ENCODE peak calls at places on chromosomes 3 and 15, in ten cellular contexts. M, B, D, S, L, U, V, E, G and H are unnamed samples.

GRCh38 chr3:31980530-31981205 is 394 bp downstream of the OSBPL10 start:
- DNase-seq in D (peak), V (no peak), M (peak), B (peak), S (peak), L (peak), E (peak), U (no peak), G (peak), H (no peak)

GRCh38 chr3:187406927-187407326 is 38.7 kb downstream of the RTP4 start:
- DNase-seq in U (no peak), B (no peak), V (no peak), D (no peak), E (no peak), S (no peak), L (no peak), G (no peak), M (no peak), H (no peak)

GRCh38 chr15:68407886-68408500 is 24.0 kb downstream of the ITGA11 start:
- DNase-seq in V (no peak), S (no peak), G (no peak), B (no peak), M (no peak), L (no peak), E (no peak), D (no peak), U (no peak), H (no peak)

GRCh38 chr15:73841756-73842590 is 31.4 kb upstream of the TBC1D21 start:
- DNase-seq in V (no peak), M (no peak), L (no peak), S (no peak), B (no peak), G (no peak), D (no peak), E (no peak), U (no peak), H (no peak)

GRCh38 chr15:89358755-89359439 is 24.3 kb upstream of the POLG start:
- DNase-seq in V (peak), M (peak), L (peak), B (peak), U (peak), D (peak), S (peak), G (peak), E (peak), H (peak)

GRCh38 chr3:186788482-186789370 is 5.3 kb downstream of the EIF4A2 start:
- DNase-seq in L (peak), S (no peak), V (no peak), U (no peak), E (no peak), B (no peak), G (no peak), D (no peak), M (no peak), H (no peak)

GRCh38 chr3:118199044-118199443 is 835.6 kb downstream of the IGSF11 start:
- DNase-seq in M (no peak), D (no peak), G (no peak), V (no peak), L (no peak), E (no peak), S (no peak), B (no peak), U (no peak), H (no peak)

GRCh38 chr3:10224794-10225660 is 23.2 kb upstream of the TATDN2 start:
- DNase-seq in U (peak), S (peak), L (peak), E (peak), M (peak), G (peak), B (peak), V (peak), D (peak), H (peak)

GRCh38 chr15:98599911-98600685 is 48.2 kb upstream of the IGF1R start:
- DNase-seq in V (no peak), G (no peak), M (peak), D (no peak), B (peak), S (no peak), U (no peak), E (no peak), L (no peak), H (peak)

GRCh38 chr3:104437891-104438290 is 928.8 kb upstream of the ALCAM start:
- DNase-seq in E (no peak), M (no peak), V (peak), L (peak), U (no peak), S (no peak), D (peak), G (no peak), B (no peak), H (peak)

GRCh38 chr15:33662014-33662413 is 306.3 kb upstream of the CHRM5 start:
- DNase-seq in L (no peak), E (no peak), M (no peak), S (no peak), D (no peak), G (no peak), V (no peak), B (no peak), U (no peak), H (no peak)

GRCh38 chr3:50531201-50531600 is 27.8 kb upstream of the CACNA2D2 start:
- DNase-seq in M (no peak), B (no peak), G (no peak), V (no peak), E (no peak), U (no peak), S (no peak), L (no peak), D (no peak), H (no peak)

GRCh38 chr15:89760303-89761008 is 9.4 kb upstream of the MESP1 start:
- DNase-seq in G (peak), D (peak), S (peak), E (peak), U (peak), V (peak), L (peak), B (peak), M (peak), H (peak)

GRCh38 chr3:134034005-134034785 is 4.5 kb upstream of the SLCO2A1 start:
- DNase-seq in B (no peak), E (no peak), V (no peak), D (no peak), G (no peak), M (no peak), U (no peak), L (no peak), S (no peak), H (no peak)

GRCh38 chr3:20503394-20504082 is 317.5 kb upstream of the SGO1 start:
- DNase-seq in G (no peak), V (no peak), D (no peak), U (no peak), B (no peak), M (no peak), L (peak), S (no peak), E (no peak), H (no peak)

GRCh38 chr15:84750583-84751092 is 2.2 kb downstream of the ZNF592 start:
- DNase-seq in G (no peak), V (no peak), M (no peak), B (no peak), L (no peak), D (no peak), E (no peak), S (no peak), U (no peak), H (peak)

GRCh38 chr3:101281616-101282015 is 38.8 kb downstream of the IMPG2 start:
- DNase-seq in B (no peak), E (no peak), U (no peak), M (no peak), D (no peak), S (no peak), G (no peak), L (no peak), V (no peak), H (no peak)

GRCh38 chr3:165192610-165193192 is 3.5 kb downstream of the SLITRK3 start:
- DNase-seq in S (peak), V (no peak), B (peak), U (no peak), D (peak), G (peak), L (peak), M (no peak), E (no peak), H (no peak)

GRCh38 chr15:50353251-50353998 is 1.6 kb downstream of the GABPB1 start:
- DNase-seq in V (peak), B (no peak), U (peak), M (no peak), L (no peak), E (no peak), G (no peak), D (no peak), S (no peak), H (peak)

GRCh38 chr3:8869613-8870012 is 93.7 kb downstream of the RAD18 start:
- DNase-seq in M (no peak), V (peak), D (no peak), U (no peak), B (no peak), G (no peak), E (peak), L (no peak), S (no peak), H (peak)

GRCh38 chr15:83810110-83810509 is 156.2 kb downstream of the ADAMTSL3 start:
- DNase-seq in E (no peak), D (no peak), S (no peak), L (no peak), B (no peak), V (no peak), U (no peak), G (no peak), M (no peak), H (no peak)

GRCh38 chr3:195440379-195440778 is 2.4 kb downstream of the ACAP2 start:
- DNase-seq in L (no peak), U (no peak), M (no peak), E (no peak), G (no peak), D (no peak), B (no peak), V (no peak), S (no peak), H (no peak)